ENCODE peak calls at places on chromosomes 1 and 21, in six cellular contexts. One of them, this sample, is unnamed.

GRCh38 chr1:110675060-110675791 is 486 bp upstream of the KCNA3 start:
- DNase-seq in fibroblast of the conjunctiva: no peak
- DNase-seq in ecto neural progenitor cell: peak
- DNase-seq in activated naive CD8-positive, alpha-beta T cell treated with anti-CD3 and anti-CD28 coated beads, Interleukin-2, amount 50 U/mL, for 16 hours: no peak
- DNase-seq in mucosa of descending colon: no peak
- DNase-seq in activated T-cell treated with anti-CD3 and anti-CD28 coated beads for 1 hour: no peak
- DNase-seq in this sample: no peak

GRCh38 chr21:45555251-45555556 is 13.0 kb upstream of the SLC19A1 start:
- DNase-seq in ecto neural progenitor cell: no peak
- DNase-seq in mucosa of descending colon: no peak
- DNase-seq in fibroblast of the conjunctiva: no peak
- DNase-seq in activated T-cell treated with anti-CD3 and anti-CD28 coated beads for 1 hour: no peak
- DNase-seq in activated naive CD8-positive, alpha-beta T cell treated with anti-CD3 and anti-CD28 coated beads, Interleukin-2, amount 50 U/mL, for 16 hours: no peak
- DNase-seq in this sample: no peak

GRCh38 chr1:180168786-180169640 is 14.3 kb downstream of the QSOX1 start:
- DNase-seq in activated T-cell treated with anti-CD3 and anti-CD28 coated beads for 1 hour: no peak
- DNase-seq in mucosa of descending colon: peak
- DNase-seq in ecto neural progenitor cell: peak
- DNase-seq in activated naive CD8-positive, alpha-beta T cell treated with anti-CD3 and anti-CD28 coated beads, Interleukin-2, amount 50 U/mL, for 16 hours: no peak
- DNase-seq in fibroblast of the conjunctiva: no peak
- DNase-seq in this sample: peak

GRCh38 chr1:153212201-153212600 is 5.2 kb upstream of the PRR9 start:
- DNase-seq in activated naive CD8-positive, alpha-beta T cell treated with anti-CD3 and anti-CD28 coated beads, Interleukin-2, amount 50 U/mL, for 16 hours: no peak
- DNase-seq in ecto neural progenitor cell: no peak
- DNase-seq in activated T-cell treated with anti-CD3 and anti-CD28 coated beads for 1 hour: no peak
- DNase-seq in mucosa of descending colon: no peak
- DNase-seq in fibroblast of the conjunctiva: no peak
- DNase-seq in this sample: no peak

GRCh38 chr1:153313288-153313687 is 536 bp upstream of the PGLYRP3 start:
- DNase-seq in mucosa of descending colon: no peak
- DNase-seq in fibroblast of the conjunctiva: no peak
- DNase-seq in activated naive CD8-positive, alpha-beta T cell treated with anti-CD3 and anti-CD28 coated beads, Interleukin-2, amount 50 U/mL, for 16 hours: no peak
- DNase-seq in activated T-cell treated with anti-CD3 and anti-CD28 coated beads for 1 hour: no peak
- DNase-seq in ecto neural progenitor cell: no peak
- DNase-seq in this sample: no peak

GRCh38 chr1:32989160-32989894 is 24.7 kb upstream of the RNF19B start:
- DNase-seq in activated naive CD8-positive, alpha-beta T cell treated with anti-CD3 and anti-CD28 coated beads, Interleukin-2, amount 50 U/mL, for 16 hours: no peak
- DNase-seq in ecto neural progenitor cell: no peak
- DNase-seq in fibroblast of the conjunctiva: peak
- DNase-seq in mucosa of descending colon: peak
- DNase-seq in activated T-cell treated with anti-CD3 and anti-CD28 coated beads for 1 hour: no peak
- DNase-seq in this sample: no peak

GRCh38 chr1:178232949-178233348 is 139.0 kb downstream of the RASAL2 start:
- DNase-seq in ecto neural progenitor cell: no peak
- DNase-seq in activated T-cell treated with anti-CD3 and anti-CD28 coated beads for 1 hour: no peak
- DNase-seq in fibroblast of the conjunctiva: peak
- DNase-seq in mucosa of descending colon: no peak
- DNase-seq in activated naive CD8-positive, alpha-beta T cell treated with anti-CD3 and anti-CD28 coated beads, Interleukin-2, amount 50 U/mL, for 16 hours: no peak
- DNase-seq in this sample: no peak

GRCh38 chr1:197737916-197738315 is 37.4 kb downstream of the DENND1B start:
- DNase-seq in activated naive CD8-positive, alpha-beta T cell treated with anti-CD3 and anti-CD28 coated beads, Interleukin-2, amount 50 U/mL, for 16 hours: no peak
- DNase-seq in fibroblast of the conjunctiva: no peak
- DNase-seq in activated T-cell treated with anti-CD3 and anti-CD28 coated beads for 1 hour: no peak
- DNase-seq in ecto neural progenitor cell: no peak
- DNase-seq in mucosa of descending colon: no peak
- DNase-seq in this sample: no peak

GRCh38 chr1:202567747-202568146 is 142.5 kb downstream of the SYT2 start:
- DNase-seq in activated T-cell treated with anti-CD3 and anti-CD28 coated beads for 1 hour: no peak
- DNase-seq in activated naive CD8-positive, alpha-beta T cell treated with anti-CD3 and anti-CD28 coated beads, Interleukin-2, amount 50 U/mL, for 16 hours: no peak
- DNase-seq in ecto neural progenitor cell: no peak
- DNase-seq in fibroblast of the conjunctiva: no peak
- DNase-seq in mucosa of descending colon: no peak
- DNase-seq in this sample: no peak

GRCh38 chr1:64745986-64746940 is 1.4 kb downstream of the RAVER2 start:
- DNase-seq in ecto neural progenitor cell: no peak
- DNase-seq in mucosa of descending colon: no peak
- DNase-seq in activated T-cell treated with anti-CD3 and anti-CD28 coated beads for 1 hour: no peak
- DNase-seq in fibroblast of the conjunctiva: no peak
- DNase-seq in activated naive CD8-positive, alpha-beta T cell treated with anti-CD3 and anti-CD28 coated beads, Interleukin-2, amount 50 U/mL, for 16 hours: no peak
- DNase-seq in this sample: peak

GRCh38 chr1:6880951-6881690 is 95.9 kb downstream of the CAMTA1 start:
- DNase-seq in activated T-cell treated with anti-CD3 and anti-CD28 coated beads for 1 hour: no peak
- DNase-seq in ecto neural progenitor cell: no peak
- DNase-seq in mucosa of descending colon: no peak
- DNase-seq in fibroblast of the conjunctiva: no peak
- DNase-seq in activated naive CD8-positive, alpha-beta T cell treated with anti-CD3 and anti-CD28 coated beads, Interleukin-2, amount 50 U/mL, for 16 hours: no peak
- DNase-seq in this sample: no peak

GRCh38 chr1:31434979-31435378 is 22.0 kb downstream of the SERINC2 start:
- DNase-seq in ecto neural progenitor cell: no peak
- DNase-seq in activated T-cell treated with anti-CD3 and anti-CD28 coated beads for 1 hour: no peak
- DNase-seq in fibroblast of the conjunctiva: no peak
- DNase-seq in mucosa of descending colon: no peak
- DNase-seq in activated naive CD8-positive, alpha-beta T cell treated with anti-CD3 and anti-CD28 coated beads, Interleukin-2, amount 50 U/mL, for 16 hours: no peak
- DNase-seq in this sample: no peak

GRCh38 chr1:47621977-47622376 is 184.1 kb downstream of the FOXD2 start:
- DNase-seq in ecto neural progenitor cell: no peak
- DNase-seq in activated T-cell treated with anti-CD3 and anti-CD28 coated beads for 1 hour: no peak
- DNase-seq in mucosa of descending colon: no peak
- DNase-seq in fibroblast of the conjunctiva: no peak
- DNase-seq in activated naive CD8-positive, alpha-beta T cell treated with anti-CD3 and anti-CD28 coated beads, Interleukin-2, amount 50 U/mL, for 16 hours: no peak
- DNase-seq in this sample: no peak

GRCh38 chr1:232589111-232589808 is 40.7 kb downstream of the SIPA1L2 start:
- DNase-seq in fibroblast of the conjunctiva: no peak
- DNase-seq in ecto neural progenitor cell: no peak
- DNase-seq in mucosa of descending colon: no peak
- DNase-seq in activated T-cell treated with anti-CD3 and anti-CD28 coated beads for 1 hour: no peak
- DNase-seq in activated naive CD8-positive, alpha-beta T cell treated with anti-CD3 and anti-CD28 coated beads, Interleukin-2, amount 50 U/mL, for 16 hours: no peak
- DNase-seq in this sample: no peak

GRCh38 chr1:201280884-201281283 is 2.4 kb upstream of the PKP1 start:
- DNase-seq in fibroblast of the conjunctiva: no peak
- DNase-seq in mucosa of descending colon: no peak
- DNase-seq in activated naive CD8-positive, alpha-beta T cell treated with anti-CD3 and anti-CD28 coated beads, Interleukin-2, amount 50 U/mL, for 16 hours: no peak
- DNase-seq in activated T-cell treated with anti-CD3 and anti-CD28 coated beads for 1 hour: no peak
- DNase-seq in ecto neural progenitor cell: no peak
- DNase-seq in this sample: no peak

GRCh38 chr1:55071477-55071876 is 32.1 kb downstream of the PCSK9 start:
- DNase-seq in activated T-cell treated with anti-CD3 and anti-CD28 coated beads for 1 hour: no peak
- DNase-seq in ecto neural progenitor cell: no peak
- DNase-seq in mucosa of descending colon: peak
- DNase-seq in activated naive CD8-positive, alpha-beta T cell treated with anti-CD3 and anti-CD28 coated beads, Interleukin-2, amount 50 U/mL, for 16 hours: no peak
- DNase-seq in fibroblast of the conjunctiva: peak
- DNase-seq in this sample: peak

GRCh38 chr1:107535091-107535490 is 394.3 kb downstream of the NTNG1 start:
- DNase-seq in ecto neural progenitor cell: no peak
- DNase-seq in fibroblast of the conjunctiva: no peak
- DNase-seq in mucosa of descending colon: peak
- DNase-seq in activated T-cell treated with anti-CD3 and anti-CD28 coated beads for 1 hour: no peak
- DNase-seq in activated naive CD8-positive, alpha-beta T cell treated with anti-CD3 and anti-CD28 coated beads, Interleukin-2, amount 50 U/mL, for 16 hours: no peak
- DNase-seq in this sample: no peak

GRCh38 chr1:205689479-205689878 is 9.2 kb upstream of the SLC45A3 start:
- DNase-seq in activated T-cell treated with anti-CD3 and anti-CD28 coated beads for 1 hour: no peak
- DNase-seq in fibroblast of the conjunctiva: no peak
- DNase-seq in activated naive CD8-positive, alpha-beta T cell treated with anti-CD3 and anti-CD28 coated beads, Interleukin-2, amount 50 U/mL, for 16 hours: no peak
- DNase-seq in mucosa of descending colon: no peak
- DNase-seq in ecto neural progenitor cell: peak
- DNase-seq in this sample: no peak

GRCh38 chr21:25005388-25005787 is 601.9 kb downstream of the MRPL39 start:
- DNase-seq in mucosa of descending colon: no peak
- DNase-seq in ecto neural progenitor cell: no peak
- DNase-seq in activated naive CD8-positive, alpha-beta T cell treated with anti-CD3 and anti-CD28 coated beads, Interleukin-2, amount 50 U/mL, for 16 hours: no peak
- DNase-seq in activated T-cell treated with anti-CD3 and anti-CD28 coated beads for 1 hour: no peak
- DNase-seq in fibroblast of the conjunctiva: peak
- DNase-seq in this sample: no peak

GRCh38 chr1:13889495-13889894 is 189.5 kb downstream of the PRDM2 start:
- DNase-seq in activated T-cell treated with anti-CD3 and anti-CD28 coated beads for 1 hour: no peak
- DNase-seq in fibroblast of the conjunctiva: no peak
- DNase-seq in activated naive CD8-positive, alpha-beta T cell treated with anti-CD3 and anti-CD28 coated beads, Interleukin-2, amount 50 U/mL, for 16 hours: no peak
- DNase-seq in ecto neural progenitor cell: no peak
- DNase-seq in mucosa of descending colon: no peak
- DNase-seq in this sample: no peak

GRCh38 chr1:41891403-41891896 is 27.3 kb downstream of the HIVEP3 start:
- DNase-seq in fibroblast of the conjunctiva: no peak
- DNase-seq in activated T-cell treated with anti-CD3 and anti-CD28 coated beads for 1 hour: peak
- DNase-seq in ecto neural progenitor cell: peak
- DNase-seq in mucosa of descending colon: peak
- DNase-seq in activated naive CD8-positive, alpha-beta T cell treated with anti-CD3 and anti-CD28 coated beads, Interleukin-2, amount 50 U/mL, for 16 hours: peak
- DNase-seq in this sample: no peak

GRCh38 chr21:34204021-34204420 is 130.6 kb downstream of the MRPS6 start:
- DNase-seq in fibroblast of the conjunctiva: no peak
- DNase-seq in mucosa of descending colon: peak
- DNase-seq in ecto neural progenitor cell: no peak
- DNase-seq in activated naive CD8-positive, alpha-beta T cell treated with anti-CD3 and anti-CD28 coated beads, Interleukin-2, amount 50 U/mL, for 16 hours: no peak
- DNase-seq in activated T-cell treated with anti-CD3 and anti-CD28 coated beads for 1 hour: no peak
- DNase-seq in this sample: no peak

GRCh38 chr1:206496131-206496793 is 11.1 kb upstream of the RASSF5 start:
- DNase-seq in activated T-cell treated with anti-CD3 and anti-CD28 coated beads for 1 hour: no peak
- DNase-seq in fibroblast of the conjunctiva: no peak
- DNase-seq in activated naive CD8-positive, alpha-beta T cell treated with anti-CD3 and anti-CD28 coated beads, Interleukin-2, amount 50 U/mL, for 16 hours: no peak
- DNase-seq in ecto neural progenitor cell: no peak
- DNase-seq in mucosa of descending colon: no peak
- DNase-seq in this sample: no peak

GRCh38 chr1:26021647-26022403 is at the start of gene EXTL1:
- DNase-seq in mucosa of descending colon: no peak
- DNase-seq in ecto neural progenitor cell: peak
- DNase-seq in fibroblast of the conjunctiva: no peak
- DNase-seq in activated T-cell treated with anti-CD3 and anti-CD28 coated beads for 1 hour: no peak
- DNase-seq in activated naive CD8-positive, alpha-beta T cell treated with anti-CD3 and anti-CD28 coated beads, Interleukin-2, amount 50 U/mL, for 16 hours: no peak
- DNase-seq in this sample: peak

GRCh38 chr21:41784456-41785102 is 17.7 kb upstream of the RIPK4 start:
- DNase-seq in activated T-cell treated with anti-CD3 and anti-CD28 coated beads for 1 hour: no peak
- DNase-seq in ecto neural progenitor cell: no peak
- DNase-seq in mucosa of descending colon: no peak
- DNase-seq in fibroblast of the conjunctiva: no peak
- DNase-seq in activated naive CD8-positive, alpha-beta T cell treated with anti-CD3 and anti-CD28 coated beads, Interleukin-2, amount 50 U/mL, for 16 hours: no peak
- DNase-seq in this sample: no peak

GRCh38 chr1:225712391-225712790 is 59.5 kb upstream of the ENAH start:
- DNase-seq in activated T-cell treated with anti-CD3 and anti-CD28 coated beads for 1 hour: no peak
- DNase-seq in mucosa of descending colon: no peak
- DNase-seq in ecto neural progenitor cell: no peak
- DNase-seq in activated naive CD8-positive, alpha-beta T cell treated with anti-CD3 and anti-CD28 coated beads, Interleukin-2, amount 50 U/mL, for 16 hours: no peak
- DNase-seq in fibroblast of the conjunctiva: no peak
- DNase-seq in this sample: peak

GRCh38 chr1:41851589-41851988 is 67.1 kb downstream of the HIVEP3 start:
- DNase-seq in activated naive CD8-positive, alpha-beta T cell treated with anti-CD3 and anti-CD28 coated beads, Interleukin-2, amount 50 U/mL, for 16 hours: no peak
- DNase-seq in activated T-cell treated with anti-CD3 and anti-CD28 coated beads for 1 hour: no peak
- DNase-seq in mucosa of descending colon: no peak
- DNase-seq in fibroblast of the conjunctiva: peak
- DNase-seq in ecto neural progenitor cell: no peak
- DNase-seq in this sample: no peak

GRCh38 chr1:231682761-231683160 is 56.2 kb downstream of the DISC1 start:
- DNase-seq in activated naive CD8-positive, alpha-beta T cell treated with anti-CD3 and anti-CD28 coated beads, Interleukin-2, amount 50 U/mL, for 16 hours: no peak
- DNase-seq in activated T-cell treated with anti-CD3 and anti-CD28 coated beads for 1 hour: no peak
- DNase-seq in fibroblast of the conjunctiva: no peak
- DNase-seq in mucosa of descending colon: no peak
- DNase-seq in ecto neural progenitor cell: no peak
- DNase-seq in this sample: no peak

GRCh38 chr1:103197266-103197665 is 88.9 kb upstream of the COL11A1 start:
- DNase-seq in fibroblast of the conjunctiva: no peak
- DNase-seq in activated T-cell treated with anti-CD3 and anti-CD28 coated beads for 1 hour: no peak
- DNase-seq in ecto neural progenitor cell: no peak
- DNase-seq in activated naive CD8-positive, alpha-beta T cell treated with anti-CD3 and anti-CD28 coated beads, Interleukin-2, amount 50 U/mL, for 16 hours: no peak
- DNase-seq in mucosa of descending colon: no peak
- DNase-seq in this sample: peak

GRCh38 chr1:47951026-47951425 is 46.2 kb downstream of the TRABD2B start:
- DNase-seq in ecto neural progenitor cell: no peak
- DNase-seq in activated naive CD8-positive, alpha-beta T cell treated with anti-CD3 and anti-CD28 coated beads, Interleukin-2, amount 50 U/mL, for 16 hours: no peak
- DNase-seq in activated T-cell treated with anti-CD3 and anti-CD28 coated beads for 1 hour: no peak
- DNase-seq in mucosa of descending colon: no peak
- DNase-seq in fibroblast of the conjunctiva: no peak
- DNase-seq in this sample: no peak